ENCODE peak calls at places on chromosomes 5 and 9, in six cellular contexts. W is astrocyte of the spinal cord, Y is lower lobe of right lung, G is HFFc6, S is dorsolateral prefrontal cortex, N is AG10803. Q is an unnamed sample.

GRCh38 chr9:95481000-95481399 is 35.8 kb downstream of the PTCH1 start:
- DNase-seq in G (no peak), N (no peak), Y (no peak), W (no peak), S (no peak), Q (no peak)

GRCh38 chr9:37324691-37325490 is 97.6 kb upstream of the GRHPR start:
- DNase-seq in Y (no peak), S (no peak), W (no peak), N (no peak), G (no peak), Q (no peak)

GRCh38 chr5:174101331-174101730 is 55.8 kb downstream of the NSG2 start:
- DNase-seq in S (no peak), Y (no peak), W (no peak), N (no peak), G (no peak), Q (no peak)

GRCh38 chr5:171369056-171369455 is 18.6 kb upstream of the NPM1 start:
- DNase-seq in G (no peak), S (no peak), Y (no peak), N (no peak), W (no peak), Q (no peak)

GRCh38 chr5:180332051-180332517 is 21.1 kb downstream of the GFPT2 start:
- DNase-seq in W (peak), Y (peak), G (no peak), S (no peak), N (peak), Q (no peak)

GRCh38 chr9:128677787-128678186 is 11.2 kb upstream of the SET start:
- DNase-seq in G (no peak), S (no peak), Y (peak), W (no peak), N (no peak), Q (no peak)

GRCh38 chr9:129176786-129177442 is 1.1 kb downstream of the IER5L start:
- DNase-seq in W (peak), S (no peak), G (peak), Y (peak), N (no peak), Q (no peak)

GRCh38 chr9:109813310-109813709 is 33.3 kb downstream of the PALM2AKAP2 start:
- DNase-seq in G (no peak), S (no peak), W (no peak), N (no peak), Y (no peak), Q (no peak)

GRCh38 chr9:18437315-18438200 is 36.4 kb upstream of the ADAMTSL1 start:
- DNase-seq in G (peak), N (peak), Y (no peak), S (no peak), W (no peak), Q (no peak)

GRCh38 chr5:82772281-82772680 is 304.9 kb downstream of the TMEM167A start:
- DNase-seq in W (peak), Y (no peak), G (no peak), S (no peak), N (no peak), Q (no peak)

GRCh38 chr5:62322484-62322883 is 16.5 kb downstream of the KIF2A start:
- DNase-seq in W (no peak), S (no peak), G (no peak), N (no peak), Y (no peak), Q (no peak)

GRCh38 chr5:107470007-107470582 is 200.6 kb downstream of the EFNA5 start:
- DNase-seq in W (peak), N (no peak), G (no peak), Y (no peak), S (no peak), Q (no peak)

GRCh38 chr5:115471674-115472073 is 72.9 kb downstream of the FEM1C start:
- DNase-seq in W (no peak), N (peak), Y (no peak), G (no peak), S (no peak), Q (no peak)

GRCh38 chr5:53027913-53028312 is 38.8 kb downstream of the ITGA2 start:
- DNase-seq in Y (no peak), G (peak), W (peak), S (no peak), N (peak), Q (no peak)

GRCh38 chr9:124220551-124221451 is 36.9 kb upstream of the NEK6 start:
- DNase-seq in N (peak), G (no peak), S (peak), W (peak), Y (no peak), Q (no peak)

GRCh38 chr9:95620722-95621121 is 104.0 kb upstream of the PTCH1 start:
- DNase-seq in S (no peak), W (no peak), G (no peak), Y (no peak), N (no peak), Q (no peak)

GRCh38 chr9:121281614-121282291 is 13.8 kb downstream of the GSN start:
- DNase-seq in S (no peak), G (peak), N (peak), W (peak), Y (peak), Q (peak)

GRCh38 chr5:126233256-126233655 is 190.0 kb upstream of the GRAMD2B start:
- DNase-seq in G (no peak), N (peak), Y (no peak), W (no peak), S (no peak), Q (no peak)

GRCh38 chr5:80569961-80570786 is at the start of gene ANKRD34B:
- DNase-seq in N (no peak), W (no peak), S (no peak), Y (peak), G (no peak), Q (no peak)

GRCh38 chr9:4537581-4537980 is 47.3 kb downstream of the SLC1A1 start:
- DNase-seq in G (no peak), N (no peak), W (no peak), S (no peak), Y (no peak), Q (no peak)

GRCh38 chr5:87400305-87400899 is 12.3 kb downstream of the CCNH start:
- DNase-seq in N (peak), W (peak), G (peak), S (no peak), Y (no peak), Q (no peak)

GRCh38 chr5:149489605-149490037 is 61.6 kb downstream of the CSNK1A1 start:
- DNase-seq in Y (no peak), W (peak), N (peak), S (no peak), G (peak), Q (no peak)

GRCh38 chr9:71756753-71757152 is 11.6 kb downstream of the CEMIP2 start:
- DNase-seq in W (no peak), S (no peak), G (no peak), N (no peak), Y (no peak), Q (no peak)

GRCh38 chr5:133381571-133382365 is 230.6 kb downstream of the FSTL4 start:
- DNase-seq in G (no peak), N (no peak), S (no peak), Y (no peak), W (no peak), Q (no peak)

GRCh38 chr9:78871452-78872331 is 574.8 kb downstream of the PSAT1 start:
- DNase-seq in G (peak), W (peak), N (peak), S (no peak), Y (no peak), Q (no peak)

GRCh38 chr9:83444110-83444509 is 94.1 kb downstream of the FRMD3 start:
- DNase-seq in S (no peak), Y (no peak), N (peak), G (no peak), W (peak), Q (no peak)

GRCh38 chr5:1380011-1380817 is 35.3 kb upstream of the CLPTM1L start:
- DNase-seq in W (no peak), N (peak), G (no peak), S (no peak), Y (peak), Q (no peak)

GRCh38 chr9:121197135-121197534 is 4.5 kb downstream of the RAB14 start:
- DNase-seq in Y (no peak), N (no peak), W (no peak), S (no peak), G (no peak), Q (no peak)

GRCh38 chr9:134832471-134832870 is 48.1 kb upstream of the FCN2 start:
- DNase-seq in S (no peak), N (no peak), Y (no peak), G (no peak), W (no peak), Q (no peak)

GRCh38 chr9:91795500-91796241 is 154.4 kb downstream of the ROR2 start:
- DNase-seq in Y (no peak), W (no peak), N (no peak), S (no peak), G (no peak), Q (peak)

GRCh38 chr9:15400281-15400941 is 22.3 kb upstream of the SNAPC3 start:
- DNase-seq in S (no peak), G (no peak), N (no peak), W (peak), Y (no peak), Q (no peak)

GRCh38 chr5:171598279-171599152 is 179.1 kb downstream of the FGF18 start:
- DNase-seq in Y (no peak), W (no peak), G (no peak), S (no peak), N (no peak), Q (no peak)

GRCh38 chr9:7704543-7704942 is 95.0 kb downstream of the DMAC1 start:
- DNase-seq in N (no peak), G (no peak), W (no peak), Y (no peak), S (no peak), Q (no peak)

GRCh38 chr5:166909040-166909439 is 1382.4 kb upstream of the WWC1 start:
- DNase-seq in G (no peak), N (no peak), W (peak), S (no peak), Y (no peak), Q (no peak)

GRCh38 chr5:151080620-151081425 is at the start of gene TNIP1:
- DNase-seq in N (peak), G (peak), Y (peak), W (peak), S (peak), Q (no peak)

GRCh38 chr5:64384761-64385160 is 121.1 kb upstream of the RGS7BP start:
- DNase-seq in Y (no peak), W (peak), G (no peak), N (no peak), S (no peak), Q (no peak)

DNA sequence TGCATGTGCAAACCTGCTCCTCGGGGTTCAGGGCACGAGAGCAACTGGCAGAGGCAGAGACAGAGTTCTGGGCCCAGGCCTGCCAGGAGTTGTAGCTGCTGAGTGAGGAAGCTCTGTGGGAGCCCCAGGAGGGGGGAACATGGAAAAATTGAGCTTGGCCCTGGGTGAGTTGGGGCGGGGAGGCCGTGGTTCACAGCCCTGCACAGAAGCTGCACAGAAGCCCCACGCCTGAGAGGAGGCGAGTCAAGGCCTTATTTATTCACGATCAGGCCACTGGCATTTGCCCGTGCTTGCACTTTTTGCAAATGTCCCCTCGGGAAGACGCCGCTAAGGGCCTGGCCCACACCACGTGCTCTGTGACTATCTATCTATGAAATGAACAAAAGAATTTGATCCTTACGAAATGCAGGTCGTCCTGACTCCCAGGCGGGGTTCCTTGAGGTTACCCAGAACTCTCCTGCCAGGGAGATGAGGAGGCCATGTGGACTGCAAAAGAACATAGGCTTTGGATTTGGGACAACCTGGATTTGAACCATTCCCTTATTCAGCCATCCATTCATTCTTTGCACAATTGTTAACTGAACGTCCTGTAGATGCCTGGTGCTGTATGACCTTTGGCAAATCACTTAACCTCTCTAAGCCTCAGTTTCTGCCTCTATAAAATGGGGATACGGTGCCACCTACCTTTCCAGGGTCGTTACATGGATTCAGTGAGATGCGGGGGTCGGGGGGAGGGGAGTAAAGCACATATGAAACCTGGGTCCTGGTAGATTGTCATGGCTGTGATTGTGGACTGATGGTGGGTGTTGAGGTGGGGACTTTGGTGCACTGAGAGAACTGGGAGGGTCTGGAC is 17.9 kb downstream of the COL27A1 start:
- DNase-seq in W (peak), N (peak), G (peak), S (no peak), Y (no peak), Q (no peak)
- TF ChIP-seq CTCF in W (no peak), N (no peak), G (no peak), S (no peak), Y (no peak), Q (no peak)

GRCh38 chr5:141186897-141187512 is at the start of gene PCDHB9:
- DNase-seq in N (peak), Y (no peak), W (no peak), G (peak), S (no peak), Q (no peak)
- TF ChIP-seq CTCF in N (peak), Y (peak), W (no peak), G (peak), S (peak), Q (no peak)

DNA sequence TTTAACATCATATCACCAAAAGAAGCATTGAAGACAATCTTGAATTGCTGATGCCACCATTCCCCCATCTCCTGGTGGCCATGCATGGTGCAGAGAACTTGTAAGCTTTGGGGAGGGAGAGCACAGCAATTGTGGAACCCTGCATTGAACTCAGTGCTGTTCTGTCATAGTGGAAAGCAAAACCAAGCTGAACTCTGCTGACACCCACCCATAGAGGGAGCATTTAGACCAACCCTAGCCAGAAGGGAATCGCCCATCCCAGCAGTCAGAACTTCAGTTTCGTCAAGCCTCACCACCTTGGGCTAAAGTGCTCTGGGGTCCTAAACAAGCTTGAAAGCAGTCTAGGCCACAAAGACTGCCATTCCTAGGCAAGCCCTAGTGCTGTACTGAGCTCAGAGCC is 37.4 kb upstream of the RUSC2 start:
- DNase-seq in W (no peak), N (no peak), G (no peak), Y (no peak), S (no peak), Q (no peak)
- TF ChIP-seq CTCF in W (peak), N (peak), G (peak), Y (no peak), S (no peak), Q (no peak)

DNA sequence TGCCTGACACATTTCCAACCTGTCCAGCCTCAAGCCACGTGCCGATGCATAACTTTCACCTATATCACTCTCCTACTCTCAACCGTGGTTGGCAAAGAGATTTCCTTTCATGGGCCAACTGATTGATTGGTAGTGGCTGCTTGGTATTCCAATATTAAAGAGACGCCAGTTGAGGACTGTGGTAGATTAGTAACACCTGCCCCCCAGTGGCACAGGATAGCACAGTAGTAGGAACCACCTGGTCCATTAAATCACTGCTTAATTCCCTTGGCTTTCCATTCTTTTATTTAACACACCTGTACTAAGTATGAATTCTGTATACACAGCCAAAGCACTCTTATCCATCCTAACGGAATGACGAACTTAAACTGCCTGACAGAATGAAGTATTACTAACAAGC is 19.1 kb upstream of the FOXB2 start:
- DNase-seq in Y (no peak), S (no peak), G (no peak), N (no peak), W (no peak), Q (no peak)
- TF ChIP-seq CTCF in Y (no peak), S (no peak), G (no peak), N (no peak), W (no peak), Q (no peak)